ENCODE peak calls at places on chromosomes 5 and 9, in four cellular contexts. P is WTC11, W is Calu3, G is vagina. H is an unnamed sample.

GRCh38 chr9:89882876-89883275 is 278.1 kb downstream of the GADD45G start:
- DNase-seq in P (no peak), W (no peak), G (no peak), H (no peak)

GRCh38 chr5:40204157-40204556 is 475.6 kb upstream of the PTGER4 start:
- DNase-seq in P (no peak), W (no peak), G (no peak), H (no peak)

GRCh38 chr5:154287136-154287535 is 96.6 kb downstream of the GALNT10 start:
- DNase-seq in P (peak), W (peak), G (no peak), H (no peak)

GRCh38 chr9:33288828-33289483 is 1.4 kb upstream of the NFX1 start:
- DNase-seq in P (no peak), W (no peak), G (no peak), H (peak)

GRCh38 chr9:20611751-20612287 is 10.5 kb downstream of the MLLT3 start:
- DNase-seq in P (no peak), W (no peak), G (no peak), H (no peak)

GRCh38 chr5:179187229-179187678 is 127.1 kb downstream of the ZNF354C start:
- DNase-seq in P (peak), W (no peak), G (no peak), H (peak)

GRCh38 chr5:6328173-6328572 is 50.2 kb downstream of the MED10 start:
- DNase-seq in P (peak), W (peak), G (no peak), H (no peak)

GRCh38 chr9:127569819-127570401 is 42.2 kb upstream of the STXBP1 start:
- DNase-seq in P (no peak), W (no peak), G (no peak), H (no peak)

GRCh38 chr5:139896718-139897117 is 101.1 kb downstream of the PSD2 start:
- DNase-seq in P (no peak), W (no peak), G (no peak), H (no peak)

GRCh38 chr5:75016896-75017295 is 35.5 kb downstream of the GCNT4 start:
- DNase-seq in P (no peak), W (no peak), G (no peak), H (no peak)

GRCh38 chr9:98796364-98797101 is at the start of gene ANKS6:
- DNase-seq in P (peak), W (peak), G (no peak), H (peak)
- TF ChIP-seq CTCF in P (peak), W (no peak), G (peak), H (peak)

DNA sequence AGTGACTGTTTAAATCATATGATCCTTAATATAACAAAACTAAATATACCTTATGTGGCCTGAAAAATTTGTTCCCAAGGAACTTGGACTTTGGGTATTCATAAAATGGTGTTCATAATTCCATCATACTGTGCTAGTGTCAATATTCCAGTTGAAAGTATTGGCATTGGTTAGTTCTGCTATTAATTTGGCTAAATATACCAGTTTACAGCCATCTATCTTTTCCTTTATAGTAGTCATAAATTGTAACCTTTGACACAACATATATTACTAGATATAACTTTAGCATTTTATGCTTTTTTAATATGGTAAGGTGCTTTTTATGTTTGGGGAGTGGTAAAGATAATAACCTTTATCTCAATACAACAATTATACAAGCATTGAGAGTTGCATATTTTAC is 23.7 kb downstream of the SPATA31D1 start:
- DNase-seq in P (no peak), W (no peak), G (no peak), H (no peak)
- TF ChIP-seq CTCF in P (no peak), W (no peak), G (no peak), H (no peak)

DNA sequence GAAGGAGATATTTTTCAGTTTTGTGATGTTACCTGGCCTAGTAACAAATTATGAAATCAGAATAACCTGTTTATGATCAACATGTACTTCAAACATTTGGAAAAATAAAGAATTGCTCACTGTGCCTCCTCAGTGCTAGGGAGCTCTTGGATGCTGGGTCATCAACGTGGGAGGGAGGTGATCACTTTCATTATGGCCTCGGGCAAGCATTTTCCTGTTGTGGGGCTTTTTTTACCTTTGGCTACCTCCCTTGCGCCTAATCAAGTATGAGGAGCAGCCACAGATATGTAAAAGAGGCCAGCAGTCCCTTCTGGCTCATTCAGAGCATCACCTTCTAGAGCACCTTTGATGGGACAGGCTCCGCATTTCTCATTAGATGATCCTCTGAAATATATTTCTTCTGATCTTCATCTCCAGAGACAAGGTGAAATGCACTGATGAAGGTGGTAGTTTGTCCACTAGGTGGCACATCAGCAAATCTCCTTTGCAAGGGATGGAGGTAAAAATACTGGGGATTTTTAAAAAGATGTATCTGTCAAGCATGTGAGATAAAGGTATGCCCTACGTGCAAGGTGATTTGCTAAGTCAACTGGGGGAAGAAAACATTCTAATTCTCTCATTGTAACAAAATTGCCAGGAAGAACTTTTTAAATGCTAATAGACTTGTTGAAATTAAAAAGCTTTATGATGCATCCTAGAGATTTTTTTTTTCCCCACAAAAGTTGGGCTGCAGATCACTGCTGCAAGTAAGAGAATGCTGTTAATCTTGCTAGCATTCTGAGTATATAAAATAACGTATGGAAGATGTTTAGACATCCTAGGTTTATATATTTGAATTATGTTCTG is 218.2 kb downstream of the MAST4 start:
- DNase-seq in P (peak), W (peak), G (no peak), H (no peak)
- TF ChIP-seq CTCF in P (peak), W (peak), G (peak), H (peak)

DNA sequence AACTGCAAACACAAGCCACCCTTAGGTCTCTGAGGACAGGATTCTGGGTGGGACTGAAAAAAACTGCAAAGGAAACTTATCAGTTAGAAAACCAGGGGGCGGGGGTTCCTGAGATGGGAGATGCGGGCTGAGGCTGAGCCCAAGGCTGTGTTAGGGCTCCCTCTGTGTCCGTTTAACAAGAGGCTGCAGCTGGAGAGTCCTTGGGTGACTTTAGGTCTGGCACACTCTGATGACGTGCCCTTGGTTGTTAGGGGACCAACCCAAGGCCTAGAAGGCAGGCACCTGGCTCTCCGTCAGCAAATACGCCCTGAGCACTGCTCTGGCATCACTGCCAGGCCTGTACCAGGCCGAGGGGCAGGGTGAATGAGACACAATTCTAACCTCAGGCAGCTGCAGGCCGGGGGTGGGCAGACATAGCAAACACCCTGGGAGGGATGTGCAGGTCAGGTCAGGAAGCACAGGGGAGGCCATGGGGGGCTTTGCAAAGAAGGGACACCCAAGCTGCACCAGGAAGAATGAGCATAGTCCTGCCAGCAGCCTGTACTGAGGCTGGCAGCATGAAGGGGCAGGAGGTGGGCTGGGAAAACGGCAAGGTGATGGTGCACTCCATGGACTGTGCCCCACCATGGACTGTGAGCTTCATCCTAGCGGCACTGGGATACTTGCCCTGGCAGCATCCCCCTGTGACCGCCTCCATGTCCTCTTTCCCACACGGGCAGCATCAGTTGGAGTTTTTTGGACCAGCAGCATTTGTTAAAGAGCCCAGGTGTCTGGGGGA is 137.9 kb downstream of the GABBR2 start:
- DNase-seq in P (peak), W (no peak), G (peak), H (no peak)
- TF ChIP-seq CTCF in P (no peak), W (no peak), G (no peak), H (no peak)

GRCh38 chr5:51398875-51399635 is 15.8 kb downstream of the ISL1 start:
- DNase-seq in P (peak), W (peak), G (no peak), H (peak)

GRCh38 chr5:51396797-51397196 is 13.5 kb downstream of the ISL1 start:
- DNase-seq in P (no peak), W (no peak), G (no peak), H (no peak)

GRCh38 chr5:51397996-51398395 is 14.7 kb downstream of the ISL1 start:
- DNase-seq in P (peak), W (no peak), G (no peak), H (peak)

GRCh38 chr5:51395666-51396356 is 12.6 kb downstream of the ISL1 start:
- DNase-seq in P (no peak), W (no peak), G (no peak), H (no peak)

DNA sequence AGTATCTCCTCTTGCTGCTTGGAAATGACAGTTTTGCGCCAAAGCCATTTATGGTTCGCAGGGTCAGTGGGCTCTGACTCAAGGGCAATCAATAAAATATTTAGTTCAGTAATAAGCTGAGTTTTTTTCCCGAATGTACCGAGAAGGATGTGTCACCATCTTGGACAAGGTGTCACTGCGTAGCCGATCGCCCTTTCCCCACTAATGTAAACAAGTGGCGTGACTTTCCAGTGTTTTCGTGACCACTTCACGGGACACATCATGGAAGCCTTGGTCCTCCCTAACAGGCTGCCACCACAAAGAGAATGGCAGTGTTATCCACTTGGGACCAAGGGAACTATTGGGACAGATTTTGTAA is 16.4 kb downstream of the ISL1 start:
- DNase-seq in P (no peak), W (no peak), G (no peak), H (no peak)
- TF ChIP-seq CTCF in P (no peak), W (no peak), G (no peak), H (no peak)

DNA sequence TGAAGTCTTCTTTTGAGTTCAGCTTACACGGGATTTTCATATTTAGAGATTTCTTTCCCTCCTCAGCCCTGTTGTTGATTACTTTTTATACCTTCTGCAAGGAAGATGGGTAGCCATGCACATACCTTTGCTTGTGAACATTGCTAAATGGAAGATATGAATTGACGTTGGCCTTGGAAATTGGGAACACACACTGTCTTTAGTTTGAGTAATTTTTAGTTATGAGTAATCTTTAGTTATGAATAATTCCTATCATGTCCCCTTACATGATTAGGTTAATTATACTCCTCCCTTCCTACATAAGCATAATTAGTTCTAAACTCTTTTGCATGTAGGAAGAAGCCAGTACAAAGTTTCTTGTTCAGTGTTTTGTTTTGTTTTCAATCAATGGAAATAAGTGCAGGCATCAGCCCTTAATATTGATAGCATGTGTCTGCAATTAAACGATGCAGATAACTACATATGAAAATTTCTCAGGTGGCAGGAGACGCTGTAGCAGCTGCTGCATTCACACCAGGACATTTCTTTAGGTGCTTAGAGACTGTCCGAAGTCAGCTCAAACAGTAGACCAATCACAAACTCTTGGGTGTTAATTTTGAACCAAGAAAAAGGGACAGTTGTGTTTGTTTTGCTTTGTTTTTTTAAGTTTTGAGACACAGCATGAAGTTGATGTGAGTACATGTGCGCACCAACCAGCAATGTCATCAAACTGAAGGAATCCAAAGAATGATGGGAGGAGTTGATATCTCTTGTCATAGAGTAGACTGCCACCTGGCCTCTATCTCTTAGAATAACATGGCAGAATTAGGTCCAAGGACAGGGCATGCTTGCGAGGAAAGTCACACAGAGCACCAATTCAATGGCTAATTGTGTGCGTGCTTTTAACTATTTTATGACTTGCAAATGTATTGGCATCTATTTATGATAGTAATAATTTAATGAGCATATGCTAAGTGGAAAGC is 51.4 kb downstream of the SMARCA2 start:
- DNase-seq in P (no peak), W (no peak), G (no peak), H (no peak)
- TF ChIP-seq CTCF in P (no peak), W (no peak), G (no peak), H (no peak)

DNA sequence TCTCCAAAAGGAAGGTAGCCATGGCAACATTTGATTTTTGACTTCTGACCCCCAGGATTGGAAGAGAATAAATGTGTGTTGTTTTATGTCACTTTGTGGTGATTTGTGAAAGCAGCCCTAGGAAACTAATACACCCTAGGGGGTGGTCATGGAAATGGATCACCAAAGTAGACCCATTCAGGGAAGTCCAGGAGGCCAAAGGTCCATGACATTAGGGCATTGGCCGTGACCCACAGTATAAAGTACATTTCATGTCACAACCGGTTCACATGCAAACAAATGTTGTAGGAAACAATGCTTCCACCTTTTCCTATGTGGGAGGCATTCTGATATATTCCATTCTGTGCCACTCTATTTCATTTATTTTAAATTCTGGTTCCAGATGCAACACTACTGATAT is 128.4 kb downstream of the ADAMTS12 start:
- DNase-seq in P (no peak), W (no peak), G (no peak), H (no peak)
- TF ChIP-seq CTCF in P (no peak), W (no peak), G (no peak), H (no peak)

DNA sequence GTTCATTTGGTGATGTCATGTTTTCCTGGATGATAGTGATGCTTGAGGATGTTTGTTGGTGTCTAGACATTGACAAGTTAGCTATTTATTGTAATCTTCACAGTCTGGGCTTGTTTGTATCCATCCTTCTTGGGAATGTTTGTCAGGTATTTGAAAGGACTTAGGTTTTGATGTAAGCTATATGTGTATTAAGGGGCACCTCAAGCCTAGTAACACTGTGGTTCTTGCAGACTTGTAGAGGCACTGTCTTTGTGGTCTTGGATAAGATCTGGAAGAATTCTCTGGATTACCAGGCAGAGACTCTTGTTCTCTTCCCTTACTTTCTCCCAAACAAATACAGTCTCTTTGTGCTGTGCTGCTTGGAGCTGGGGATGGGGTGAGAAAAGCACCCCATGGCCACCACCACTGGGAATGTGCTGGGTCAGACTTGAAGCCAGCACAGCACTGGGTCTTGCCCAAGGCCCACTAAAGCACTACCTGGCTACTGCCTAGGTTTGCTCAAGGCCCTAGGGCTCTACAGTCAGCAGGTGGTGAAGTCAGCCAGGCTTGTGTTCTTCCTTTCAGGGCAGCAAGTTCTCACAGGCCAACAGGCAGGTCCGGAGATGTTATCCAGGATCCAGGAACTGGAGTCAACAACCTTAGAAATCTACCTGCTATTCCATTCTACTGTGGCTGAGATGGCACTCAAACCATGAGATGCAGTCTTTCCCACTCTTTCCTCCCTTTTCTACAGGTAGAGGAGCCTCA is 49.3 kb upstream of the GNA14 start:
- DNase-seq in P (no peak), W (no peak), G (no peak), H (no peak)
- TF ChIP-seq CTCF in P (no peak), W (no peak), G (no peak), H (no peak)

DNA sequence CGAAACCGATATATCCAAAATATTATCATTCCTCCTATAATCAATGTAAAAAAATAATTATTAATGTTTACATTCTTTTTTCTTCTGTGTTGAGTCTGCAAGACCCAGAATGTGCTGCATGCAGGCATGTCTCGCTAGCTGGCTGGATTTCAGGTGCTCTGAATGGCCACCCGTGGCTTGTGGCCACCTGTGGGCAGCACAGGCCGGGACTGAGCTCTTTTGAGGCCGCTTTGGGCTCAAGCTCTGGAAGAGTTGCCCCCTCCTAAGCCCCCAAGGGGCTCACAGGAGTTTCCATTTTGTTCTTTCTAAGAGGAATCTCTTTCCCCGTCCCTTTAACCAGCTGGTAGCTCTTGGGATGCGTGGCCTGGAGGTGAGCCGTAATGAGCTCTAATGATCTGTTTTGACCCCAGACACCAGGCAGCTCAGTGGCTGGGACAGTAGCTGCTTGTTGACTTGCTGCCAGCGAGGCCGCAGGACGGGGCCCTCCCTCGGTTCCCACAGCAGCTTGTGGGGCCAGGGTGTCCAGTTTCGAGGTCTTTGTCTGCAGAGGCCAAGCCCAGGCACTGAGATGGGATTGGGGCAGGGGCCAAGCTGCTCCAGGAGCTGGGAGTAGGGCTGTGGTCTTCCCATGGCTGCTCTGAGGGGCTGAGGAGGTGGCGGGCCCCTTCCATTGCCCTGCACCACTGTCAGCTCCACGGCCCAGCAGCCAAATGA is 20.8 kb downstream of the ASS1 start:
- DNase-seq in P (no peak), W (no peak), G (no peak), H (no peak)
- TF ChIP-seq CTCF in P (no peak), W (no peak), G (no peak), H (no peak)